ENCODE peak calls at places on chromosomes 7 and 10, in ten cellular contexts. Y is brain microvascular endothelial cell, W is heart left ventricle, I is AG04450, G is thoracic aorta, B is endothelial cell, C is cardiac muscle cell, R is psoas muscle, K is heart right ventricle, M is GM12865. H is an unnamed sample.
A peak's percentile ranks its signal among the peaks of the same experiment; 100 is the strongest.

GRCh38 chr7:30166155-30166840 is 31.5 kb downstream of the MTURN start:
- DNase-seq in C (no peak), R (no peak), B (no peak), G (no peak), W (no peak), K (no peak), M (no peak), Y (no peak), I (no peak), H (no peak)

GRCh38 chr10:30199376-30200018 is 140.1 kb upstream of the JCAD start:
- DNase-seq in G (no peak), I (no peak), R (no peak), C (no peak), W (no peak), K (no peak), B (peak; percentile 35), M (no peak), Y (no peak), H (no peak)

GRCh38 chr7:55063633-55064032 is 44.8 kb downstream of the EGFR start:
- DNase-seq in W (no peak), Y (peak; percentile 59), K (no peak), M (no peak), R (no peak), C (no peak), I (no peak), G (no peak), B (no peak), H (peak; percentile 52)

GRCh38 chr7:38751416-38751815 is 120.2 kb upstream of the AMPH start:
- DNase-seq in K (no peak), C (no peak), W (no peak), Y (no peak), M (no peak), R (no peak), I (no peak), B (no peak), G (no peak), H (peak; percentile 50)

GRCh38 chr7:107045980-107046379 is 1.5 kb downstream of the PRKAR2B start:
- DNase-seq in B (no peak), Y (no peak), G (no peak), C (peak; percentile 8), W (no peak), M (no peak), K (no peak), R (no peak), I (peak; percentile 11), H (no peak)

GRCh38 chr7:116726149-116726548 is 54.2 kb downstream of the MET start:
- DNase-seq in G (no peak), I (no peak), B (no peak), C (no peak), R (no peak), W (no peak), M (no peak), K (no peak), Y (no peak), H (no peak)

GRCh38 chr7:47830015-47830414 is 118.3 kb downstream of the PKD1L1 start:
- DNase-seq in G (no peak), C (no peak), B (no peak), Y (no peak), W (no peak), K (no peak), R (no peak), I (no peak), M (no peak), H (no peak)

GRCh38 chr10:74987339-74988054 is 124.0 kb upstream of the SAMD8 start:
- DNase-seq in C (peak; percentile 43), G (no peak), W (no peak), M (no peak), I (no peak), Y (no peak), R (no peak), K (no peak), B (no peak), H (no peak)

GRCh38 chr7:112207106-112207592 is 654 bp downstream of the ZNF277 start:
- DNase-seq in G (no peak), C (no peak), M (peak; percentile 17), K (no peak), Y (no peak), R (no peak), I (no peak), W (no peak), B (no peak), H (no peak)

GRCh38 chr7:17773289-17773626 is 167.0 kb downstream of the SNX13 start:
- DNase-seq in G (no peak), W (peak; percentile 39), Y (peak; percentile 93), M (no peak), R (no peak), K (no peak), B (no peak), C (peak; percentile 92), I (peak; percentile 43), H (peak; percentile 87)

GRCh38 chr7:17771901-17772408 is 168.3 kb downstream of the SNX13 start:
- DNase-seq in M (no peak), W (no peak), I (no peak), Y (no peak), B (no peak), K (no peak), R (no peak), C (no peak), G (no peak), H (no peak)

GRCh38 chr7:17772581-17773288 is 167.6 kb downstream of the SNX13 start:
- DNase-seq in G (no peak), K (no peak), B (no peak), M (peak; percentile 4), W (no peak), C (peak; percentile 25), Y (no peak), R (no peak), I (no peak), H (no peak)

GRCh38 chr7:17774701-17775288 is 165.5 kb downstream of the SNX13 start:
- DNase-seq in M (no peak), R (no peak), B (no peak), C (peak; percentile 25), I (no peak), G (no peak), K (no peak), W (no peak), Y (peak; percentile 19), H (no peak)

GRCh38 chr7:17774248-17774647 is 166.0 kb downstream of the SNX13 start:
- DNase-seq in G (no peak), C (peak; percentile 75), K (peak; percentile 17), B (no peak), W (peak; percentile 34), M (peak; percentile 5), I (peak; percentile 26), Y (peak; percentile 77), R (no peak), H (peak; percentile 83)
- TF ChIP-seq CTCF in G (no peak), C (no peak), K (no peak), B (no peak), W (no peak), M (no peak), I (no peak), Y (peak; percentile 21), R (no peak), H (no peak)

DNA sequence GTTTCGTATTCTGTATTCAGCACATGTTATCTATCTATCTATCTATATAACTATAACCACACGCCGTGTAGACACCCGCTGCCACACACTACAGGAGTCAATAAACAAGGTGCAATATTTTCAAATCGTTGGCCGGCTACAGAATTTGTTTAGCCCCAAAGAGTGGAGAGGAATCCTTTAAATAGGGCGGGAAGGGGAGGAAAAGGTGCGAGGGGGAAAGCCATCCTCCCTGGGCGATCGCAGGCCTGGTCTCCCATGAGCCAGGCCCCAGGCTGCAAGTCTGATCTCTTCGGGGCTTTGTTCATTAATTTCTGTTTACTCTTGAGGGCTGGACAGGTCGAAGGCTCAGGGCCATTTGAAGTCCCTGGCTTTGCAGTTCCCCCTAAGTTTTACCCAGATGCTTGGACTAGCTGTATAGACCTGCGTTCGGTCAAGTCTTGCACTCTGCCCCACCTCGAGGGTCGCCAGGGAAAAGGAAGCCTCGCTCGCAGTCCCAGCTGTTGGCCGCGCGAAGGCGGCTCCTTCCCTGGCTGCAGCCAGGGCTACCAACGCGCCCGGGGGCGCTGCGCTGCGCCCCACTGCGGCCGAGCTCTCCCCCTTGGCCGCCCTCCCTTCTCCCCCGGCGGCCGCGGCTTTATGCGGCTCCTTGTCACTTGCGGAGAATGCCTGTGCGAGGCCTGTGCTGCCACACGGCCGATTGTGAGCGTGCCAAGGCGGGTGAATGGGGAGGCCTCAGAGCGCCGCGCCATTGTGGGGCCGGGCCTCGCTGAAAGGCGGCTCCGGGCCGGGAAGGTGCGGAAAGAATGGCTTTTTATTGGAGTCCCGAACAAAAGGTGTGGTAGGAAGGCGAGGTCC is 3.9 kb downstream of the NKX2-3 start:
- DNase-seq in I (no peak), K (no peak), W (no peak), C (no peak), Y (no peak), M (no peak), G (no peak), B (no peak), R (no peak), H (no peak)
- TF ChIP-seq CTCF in I (no peak), K (no peak), W (no peak), C (no peak), Y (no peak), M (no peak), G (no peak), B (no peak), R (no peak), H (no peak)

GRCh38 chr10:43380610-43381222 is 9.3 kb downstream of the FXYD4 start:
- DNase-seq in W (no peak), C (peak; percentile 58), B (no peak), M (no peak), K (no peak), R (no peak), G (no peak), Y (no peak), I (no peak), H (no peak)
- TF ChIP-seq CTCF in W (no peak), C (peak; percentile 15), B (no peak), M (no peak), K (no peak), R (no peak), G (no peak), Y (no peak), I (peak; percentile 35), H (peak; percentile 55)

GRCh38 chr10:110535958-110536891 is 31.3 kb upstream of the SMC3 start:
- DNase-seq in K (peak; percentile 43), B (no peak), C (peak; percentile 57), Y (peak; percentile 73), I (peak; percentile 61), G (no peak), W (peak; percentile 45), R (no peak), M (peak; percentile 84), H (peak; percentile 73)
- TF ChIP-seq CTCF in K (peak; percentile 69), B (no peak), C (peak; percentile 34), Y (peak; percentile 65), I (peak; percentile 30), G (no peak), W (peak; percentile 14), R (peak; percentile 28), M (peak; percentile 36), H (peak; percentile 67)

GRCh38 chr10:126504051-126504760 is 115.9 kb upstream of the ADAM12 start:
- DNase-seq in W (peak; percentile 31), Y (peak; percentile 61), K (peak; percentile 28), G (no peak), I (peak; percentile 23), M (peak; percentile 36), R (peak; percentile 19), C (peak; percentile 79), B (peak; percentile 52), H (peak; percentile 56)
- TF ChIP-seq CTCF in W (peak; percentile 45), Y (peak; percentile 80), K (peak; percentile 81), G (peak; percentile 53), I (peak; percentile 82), M (peak; percentile 29), R (peak; percentile 54), C (peak; percentile 82), B (peak; percentile 62), H (peak; percentile 82)